ENCODE peak calls at places on chromosomes 6 and 20, in four cellular contexts. A is sigmoid colon, W is ascending aorta, L is RWPE1. I is an unnamed sample.

GRCh38 chr6:83867527-83868161 is 8.2 kb downstream of the CYB5R4 start:
- DNase-seq in A (no peak), W (peak), L (peak), I (peak)

GRCh38 chr6:68343901-68344300 is 291.2 kb upstream of the ADGRB3 start:
- DNase-seq in A (no peak), W (no peak), L (peak), I (no peak)

GRCh38 chr6:100155141-100155540 is 161.1 kb upstream of the MCHR2 start:
- DNase-seq in A (no peak), W (no peak), L (no peak), I (no peak)

GRCh38 chr20:3744806-3745685 is 12.6 kb downstream of the HSPA12B start:
- DNase-seq in A (peak), W (peak), L (peak), I (no peak)

GRCh38 chr6:21987501-21987957 is 309.3 kb downstream of the PRL start:
- DNase-seq in A (peak), W (peak), L (peak), I (peak)

GRCh38 chr6:68069921-68070709 is 565.0 kb upstream of the ADGRB3 start:
- DNase-seq in A (no peak), W (no peak), L (no peak), I (no peak)

GRCh38 chr20:9978395-9979004 is 56.3 kb upstream of the ANKEF1 start:
- DNase-seq in A (no peak), W (peak), L (peak), I (no peak)

GRCh38 chr6:119379809-119380208 is 30.2 kb upstream of the MAN1A1 start:
- DNase-seq in A (no peak), W (no peak), L (no peak), I (no peak)

GRCh38 chr20:63246490-63247284 is 7.6 kb downstream of the NKAIN4 start:
- DNase-seq in A (no peak), W (no peak), L (no peak), I (no peak)

GRCh38 chr6:28589234-28589951 is 63.7 kb downstream of the GPX5 start:
- DNase-seq in A (no peak), W (no peak), L (peak), I (no peak)

GRCh38 chr6:37557645-37558114 is 58.0 kb upstream of the CCDC167 start:
- DNase-seq in A (no peak), W (no peak), L (no peak), I (no peak)

GRCh38 chr6:42819803-42820508 is 38.1 kb downstream of the BICRAL start:
- DNase-seq in A (no peak), W (no peak), L (no peak), I (no peak)

GRCh38 chr6:73481969-73482368 is 20.4 kb downstream of the MTO1 start:
- DNase-seq in A (no peak), W (no peak), L (no peak), I (no peak)

GRCh38 chr20:64071341-64072332 is 7.7 kb downstream of the RGS19 start:
- DNase-seq in A (no peak), W (no peak), L (no peak), I (no peak)

GRCh38 chr6:45822269-45822812 is 193.3 kb downstream of the CLIC5 start:
- DNase-seq in A (no peak), W (no peak), L (no peak), I (no peak)

GRCh38 chr6:109483744-109484075 is 691 bp upstream of the ZBTB24 start:
- DNase-seq in A (no peak), W (no peak), L (no peak), I (no peak)

GRCh38 chr20:47501483-47502270 is at the start of gene NCOA3:
- DNase-seq in A (peak), W (peak), L (peak), I (peak)
- TF ChIP-seq CTCF in A (peak), W (peak), L (no peak), I (peak)

DNA sequence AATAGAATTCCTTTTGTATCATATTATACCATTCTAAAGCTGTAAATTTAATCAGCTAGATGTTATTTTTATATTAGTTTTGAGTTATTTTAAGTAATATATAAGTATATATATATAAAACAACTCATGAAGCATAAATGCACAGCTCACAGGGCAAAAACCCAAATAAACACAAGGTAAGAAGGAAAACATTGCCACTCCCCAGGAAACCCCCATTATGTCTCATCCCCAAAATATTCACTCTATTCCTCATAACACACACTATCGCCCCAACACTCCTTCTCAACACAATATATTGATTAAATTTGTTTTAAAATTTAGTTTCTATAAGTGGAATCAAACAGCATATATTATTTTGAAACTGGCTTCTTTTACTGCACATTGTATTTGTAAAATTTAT is 98.6 kb upstream of the FAM83B start:
- DNase-seq in A (no peak), W (no peak), L (peak), I (no peak)
- TF ChIP-seq CTCF in A (no peak), W (no peak), L (no peak), I (no peak)

GRCh38 chr6:34066772-34067770 is 78.8 kb downstream of the GRM4 start:
- DNase-seq in A (no peak), W (no peak), L (no peak), I (no peak)
- TF ChIP-seq CTCF in A (no peak), W (no peak), L (no peak), I (no peak)

GRCh38 chr6:137218917-137219663 is at the start of gene IFNGR1:
- DNase-seq in A (peak), W (peak), L (peak), I (peak)

GRCh38 chr6:137218473-137218916 is 690 bp downstream of the IFNGR1 start:
- DNase-seq in A (peak), W (peak), L (peak), I (no peak)

GRCh38 chr6:137216106-137216505 is 3.1 kb downstream of the IFNGR1 start:
- DNase-seq in A (no peak), W (no peak), L (peak), I (no peak)

GRCh38 chr6:137217801-137218472 is 1.2 kb downstream of the IFNGR1 start:
- DNase-seq in A (no peak), W (peak), L (no peak), I (no peak)

GRCh38 chr6:137216875-137217553 is 2.2 kb downstream of the IFNGR1 start:
- DNase-seq in A (no peak), W (no peak), L (peak), I (no peak)
- TF ChIP-seq CTCF in A (no peak), W (no peak), L (no peak), I (no peak)

GRCh38 chr6:40852667-40853383 is 186.2 kb downstream of the UNC5CL start:
- DNase-seq in A (no peak), W (no peak), L (no peak), I (no peak)
- TF ChIP-seq CTCF in A (no peak), W (no peak), L (no peak), I (no peak)

GRCh38 chr6:70222350-70222749 is 80.5 kb downstream of the COL9A1 start:
- DNase-seq in A (no peak), W (no peak), L (no peak), I (no peak)
- TF ChIP-seq CTCF in A (no peak), W (no peak), L (no peak), I (no peak)

GRCh38 chr6:39026175-39026574 is 22.4 kb upstream of the GLP1R start:
- DNase-seq in A (no peak), W (no peak), L (no peak), I (no peak)

DNA sequence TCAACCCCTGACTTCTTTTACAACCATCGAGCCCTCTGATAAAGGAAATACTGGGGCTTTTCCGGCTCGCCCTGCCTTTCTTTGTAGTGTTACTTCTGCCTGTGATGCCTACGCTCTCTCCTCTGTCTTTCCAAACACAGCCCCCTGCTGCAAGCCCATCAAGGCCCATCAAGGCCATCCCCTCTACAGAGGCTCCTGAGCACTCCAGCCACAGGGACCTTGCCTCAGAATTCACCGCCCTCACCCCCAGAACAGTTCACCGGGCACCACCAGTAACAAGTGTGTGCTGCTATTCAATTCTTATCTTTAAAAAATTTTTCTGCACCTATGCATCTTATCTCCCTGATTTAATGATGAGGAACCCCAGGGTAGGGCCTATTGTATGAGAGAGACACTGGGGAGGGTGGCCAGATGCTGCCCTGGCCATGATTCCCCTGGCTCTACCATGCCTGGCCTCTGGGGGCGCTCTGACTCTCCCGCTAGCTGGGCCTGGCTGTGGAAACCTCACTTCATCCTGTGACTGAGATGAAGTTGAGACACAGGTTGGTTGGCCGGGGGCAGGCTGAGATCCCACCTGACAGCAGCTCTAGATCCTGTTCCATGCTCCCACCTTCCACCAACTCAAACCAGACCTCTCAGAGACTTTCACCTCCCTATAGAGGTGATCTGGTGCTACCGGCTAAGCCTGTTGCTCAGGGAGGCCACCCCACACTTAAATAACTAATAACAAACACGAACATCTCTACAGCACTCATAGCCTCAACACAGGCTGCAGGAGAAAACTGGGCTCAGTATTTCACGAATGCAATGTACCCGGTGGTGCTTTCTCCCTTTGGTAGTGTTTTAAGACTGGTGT is 19.2 kb upstream of the GLP1R start:
- DNase-seq in A (no peak), W (no peak), L (peak), I (no peak)
- TF ChIP-seq CTCF in A (no peak), W (no peak), L (peak), I (no peak)

GRCh38 chr6:118188561-118188960 is 281.5 kb downstream of the SLC35F1 start:
- DNase-seq in A (no peak), W (no peak), L (no peak), I (no peak)
- TF ChIP-seq CTCF in A (no peak), W (no peak), L (no peak), I (no peak)

DNA sequence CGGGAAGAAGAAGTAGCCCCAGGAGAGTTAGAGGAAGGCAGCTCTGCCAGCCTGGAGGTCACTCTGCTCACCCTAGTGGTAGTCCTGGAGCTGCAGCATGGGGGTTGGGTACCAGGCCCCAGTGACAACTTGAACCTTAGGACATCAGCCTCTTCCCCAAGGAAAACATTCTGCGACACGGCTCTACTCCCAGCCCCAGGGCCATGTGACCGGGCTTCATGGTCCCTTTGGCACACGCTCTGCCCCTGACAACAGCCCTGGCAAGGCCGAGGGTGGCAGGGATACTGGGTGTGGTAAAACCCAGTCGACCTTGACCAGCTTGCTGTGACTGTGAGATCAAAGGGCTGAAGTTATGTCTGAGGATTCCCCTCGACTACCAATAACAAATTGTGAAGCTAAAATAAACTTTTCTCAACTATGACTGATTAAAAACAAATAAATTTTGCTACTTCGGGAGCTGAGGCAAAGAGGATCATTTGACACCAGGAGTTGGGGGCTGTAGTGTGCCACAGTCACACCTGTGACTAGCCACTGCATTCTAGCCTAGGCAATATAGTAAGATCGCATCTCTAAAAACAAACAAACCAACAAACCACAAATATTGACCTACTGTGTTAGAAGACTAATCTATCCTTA is 24.4 kb upstream of the ARID1B start:
- DNase-seq in A (no peak), W (no peak), L (no peak), I (no peak)
- TF ChIP-seq CTCF in A (no peak), W (no peak), L (no peak), I (no peak)

I was measured in omental fat pad.